ENCODE peak calls at places on chromosomes 3 and 15, in eight cellular contexts. I is endothelial cell of umbilical vein, V is Peyer's patch, J is IMR-90, M is cardiac muscle cell, W is lower lobe of right lung, G is GM06990, P is breast epithelium. B is an unnamed sample.

GRCh38 chr3:60514866-60515265 is 736.4 kb downstream of the FHIT start:
- DNase-seq in I (no peak), V (no peak), J (no peak), M (no peak), W (no peak), G (no peak), P (no peak), B (no peak)

GRCh38 chr15:65857718-65858402 is 11.4 kb upstream of the RAB11A start:
- DNase-seq in I (no peak), V (no peak), J (no peak), M (no peak), W (no peak), G (no peak), P (no peak), B (no peak)

GRCh38 chr3:76570436-76571057 is 469.4 kb upstream of the ROBO2 start:
- DNase-seq in I (no peak), V (no peak), J (peak), M (peak), W (no peak), G (no peak), P (no peak), B (no peak)

GRCh38 chr15:65028921-65029735 is at the start of gene MTFMT:
- DNase-seq in I (peak), V (peak), J (peak), M (peak), W (peak), G (peak), P (peak), B (peak)

GRCh38 chr15:62665449-62665848 is 377.1 kb upstream of the TPM1 start:
- DNase-seq in I (peak), V (no peak), J (peak), M (peak), W (no peak), G (no peak), P (no peak), B (no peak)

GRCh38 chr3:13110678-13111116 is 37.5 kb upstream of the IQSEC1 start:
- DNase-seq in I (no peak), V (peak), J (no peak), M (no peak), W (peak), G (peak), P (peak), B (peak)

GRCh38 chr3:40187945-40188344 is 121.6 kb upstream of the EIF1B start:
- DNase-seq in I (no peak), V (no peak), J (no peak), M (no peak), W (no peak), G (no peak), P (no peak), B (no peak)

GRCh38 chr3:172094621-172095557 is 55.5 kb downstream of the FNDC3B start:
- DNase-seq in I (peak), V (no peak), J (peak), M (peak), W (no peak), G (peak), P (no peak), B (no peak)

GRCh38 chr3:194137314-194138097 is 1.6 kb downstream of the HES1 start:
- DNase-seq in I (peak), V (peak), J (peak), M (peak), W (peak), G (peak), P (peak), B (peak)

GRCh38 chr3:50088725-50089602 is at the start of gene RBM5:
- DNase-seq in I (peak), V (peak), J (peak), M (peak), W (peak), G (peak), P (peak), B (peak)

GRCh38 chr3:129184396-129184656 is 630 bp upstream of the CNBP start:
- DNase-seq in I (no peak), V (no peak), J (no peak), M (peak), W (no peak), G (no peak), P (peak), B (no peak)

GRCh38 chr3:117547956-117548550 is 838.5 kb downstream of the TUSC7 start:
- DNase-seq in I (no peak), V (no peak), J (peak), M (peak), W (no peak), G (no peak), P (no peak), B (no peak)

GRCh38 chr15:34336947-34337556 is 529 bp downstream of the SLC12A6 start:
- DNase-seq in I (no peak), V (peak), J (no peak), M (no peak), W (no peak), G (no peak), P (no peak), B (peak)

GRCh38 chr3:21274000-21274671 is 476.9 kb downstream of the ZNF385D start:
- DNase-seq in I (peak), V (no peak), J (peak), M (peak), W (no peak), G (no peak), P (no peak), B (no peak)

GRCh38 chr15:22918056-22918455 is 62.1 kb downstream of the CYFIP1 start:
- DNase-seq in I (no peak), V (no peak), J (peak), M (no peak), W (no peak), G (no peak), P (no peak), B (peak)

GRCh38 chr3:189338366-189338765 is 166.6 kb downstream of the TPRG1 start:
- DNase-seq in I (no peak), V (no peak), J (no peak), M (no peak), W (no peak), G (no peak), P (peak), B (no peak)

GRCh38 chr15:31308185-31308639 is 18.4 kb upstream of the KLF13 start:
- DNase-seq in I (no peak), V (no peak), J (no peak), M (no peak), W (no peak), G (peak), P (no peak), B (no peak)

GRCh38 chr15:89439764-89440163 is 56.6 kb downstream of the RHCG start:
- DNase-seq in I (no peak), V (no peak), J (no peak), M (no peak), W (no peak), G (no peak), P (no peak), B (no peak)

GRCh38 chr15:66044837-66045236 is 175.5 kb downstream of the RAB11A start:
- DNase-seq in I (no peak), V (no peak), J (no peak), M (no peak), W (no peak), G (no peak), P (no peak), B (no peak)

GRCh38 chr3:79976466-79976865 is 208.7 kb upstream of the ROBO1 start:
- DNase-seq in I (peak), V (no peak), J (no peak), M (no peak), W (no peak), G (no peak), P (no peak), B (no peak)

GRCh38 chr15:91408476-91409076 is 308.5 kb downstream of the SV2B start:
- DNase-seq in I (no peak), V (no peak), J (peak), M (peak), W (no peak), G (no peak), P (no peak), B (no peak)

GRCh38 chr15:72118400-72118978 is at the start of gene SENP8:
- DNase-seq in I (no peak), V (no peak), J (no peak), M (no peak), W (no peak), G (no peak), P (no peak), B (no peak)

GRCh38 chr15:31489801-31490646 is 163.4 kb downstream of the KLF13 start:
- DNase-seq in I (peak), V (peak), J (peak), M (peak), W (no peak), G (peak), P (no peak), B (peak)

GRCh38 chr3:88167173-88167572 is 17.4 kb downstream of the C3orf38 start:
- DNase-seq in I (no peak), V (no peak), J (peak), M (no peak), W (no peak), G (no peak), P (no peak), B (no peak)

GRCh38 chr15:37289109-37289765 is 188.9 kb upstream of the MEIS2 start:
- DNase-seq in I (no peak), V (no peak), J (peak), M (peak), W (no peak), G (no peak), P (no peak), B (no peak)

GRCh38 chr15:92101706-92102434 is 248.4 kb downstream of the SLCO3A1 start:
- DNase-seq in I (no peak), V (no peak), J (no peak), M (no peak), W (no peak), G (no peak), P (no peak), B (no peak)

GRCh38 chr3:56801151-56801596 is 575 bp downstream of the ARHGEF3 start:
- DNase-seq in I (peak), V (peak), J (no peak), M (no peak), W (no peak), G (no peak), P (no peak), B (peak)

DNA sequence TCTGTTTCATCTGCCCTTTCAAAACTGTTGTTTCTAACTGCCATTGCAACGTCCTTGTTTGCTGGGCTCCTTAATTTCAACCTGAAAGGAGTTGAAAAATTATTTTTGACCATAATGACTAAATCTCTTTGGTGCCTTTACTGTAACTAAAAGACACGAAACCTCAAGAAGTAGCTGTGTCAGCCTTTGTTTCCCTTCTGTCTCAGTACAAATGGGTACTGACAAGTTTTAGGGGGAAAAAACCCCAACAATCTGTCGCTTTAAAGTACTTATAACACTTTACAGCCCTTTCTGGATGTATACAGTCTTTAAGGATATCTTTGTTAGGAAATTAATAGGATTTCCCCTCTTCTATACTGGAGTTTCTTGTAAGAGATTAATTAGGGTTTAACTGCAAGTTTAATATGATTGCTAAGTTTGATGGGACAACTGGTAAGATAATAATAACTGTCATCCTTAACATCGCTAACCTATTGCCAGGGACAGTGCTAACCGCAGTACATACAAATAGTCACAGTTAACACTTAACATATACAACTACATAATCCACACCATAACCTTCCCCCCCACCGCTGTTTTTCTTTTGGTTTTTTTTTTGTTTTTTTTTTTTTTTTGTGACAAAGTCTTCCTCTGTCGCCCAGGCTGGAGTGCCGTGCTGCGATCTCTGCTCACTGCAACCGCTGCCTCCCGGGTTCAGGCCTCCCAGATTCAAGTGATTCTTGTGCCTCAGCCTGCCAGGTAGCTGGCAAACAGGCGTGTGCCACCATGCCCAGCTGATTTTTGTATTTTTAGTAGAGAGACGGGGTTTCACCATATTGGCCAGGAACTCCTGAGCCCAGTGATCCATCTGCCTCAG is 1.7 kb downstream of the GXYLT2 start:
- DNase-seq in I (no peak), V (no peak), J (no peak), M (no peak), W (no peak), G (no peak), P (no peak), B (no peak)
- H3K4me3 ChIP-seq in I (no peak), V (no peak), J (peak), M (peak), W (peak), G (no peak), P (peak), B (no peak)

GRCh38 chr3:138775254-138775595 is 59.5 kb downstream of the PIK3CB start:
- DNase-seq in I (no peak), V (no peak), J (no peak), M (peak), W (no peak), G (no peak), P (no peak), B (no peak)
- H3K4me3 ChIP-seq in I (no peak), V (no peak), J (no peak), M (no peak), W (no peak), G (no peak), P (no peak), B (no peak)

GRCh38 chr15:71097890-71098289 is 17.4 kb upstream of the THSD4 start:
- DNase-seq in I (no peak), V (no peak), J (no peak), M (no peak), W (no peak), G (no peak), P (no peak), B (no peak)

GRCh38 chr15:71093089-71094024 is 21.9 kb upstream of the THSD4 start:
- DNase-seq in I (no peak), V (no peak), J (peak), M (peak), W (no peak), G (no peak), P (peak), B (no peak)

GRCh38 chr15:71098920-71099319 is 16.4 kb upstream of the THSD4 start:
- DNase-seq in I (no peak), V (no peak), J (no peak), M (no peak), W (no peak), G (no peak), P (no peak), B (no peak)

GRCh38 chr15:71094137-71094536 is 21.1 kb upstream of the THSD4 start:
- DNase-seq in I (no peak), V (no peak), J (no peak), M (no peak), W (no peak), G (no peak), P (no peak), B (no peak)

GRCh38 chr15:71096676-71097075 is 18.6 kb upstream of the THSD4 start:
- DNase-seq in I (peak), V (no peak), J (peak), M (no peak), W (no peak), G (no peak), P (no peak), B (no peak)
- H3K4me3 ChIP-seq in I (no peak), V (no peak), J (no peak), M (no peak), W (no peak), G (no peak), P (peak), B (no peak)

DNA sequence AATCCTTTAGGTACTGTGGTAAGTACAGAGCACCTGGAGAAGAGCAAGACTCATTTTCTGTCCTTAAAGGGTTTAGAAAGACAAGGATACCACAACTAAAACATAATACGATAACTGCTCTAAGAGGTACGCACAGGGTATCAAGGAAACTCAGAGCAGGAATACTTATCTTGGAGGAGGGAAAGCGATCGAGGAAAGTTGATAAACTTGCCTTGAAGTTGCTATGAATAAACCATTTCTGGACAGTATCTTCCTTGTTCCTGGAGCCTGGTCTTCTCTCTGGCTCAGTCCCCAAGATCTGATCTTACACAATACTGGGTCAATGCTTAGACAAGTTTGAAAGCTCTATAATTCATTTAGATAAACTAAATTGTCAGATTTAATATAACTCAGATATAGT is 17.6 kb upstream of the GATM start:
- DNase-seq in I (no peak), V (no peak), J (no peak), M (no peak), W (no peak), G (no peak), P (no peak), B (no peak)
- H3K4me3 ChIP-seq in I (no peak), V (no peak), J (no peak), M (no peak), W (no peak), G (no peak), P (no peak), B (no peak)

GRCh38 chr3:131912255-131912654 is 122.6 kb downstream of the CPNE4 start:
- DNase-seq in I (no peak), V (no peak), J (no peak), M (no peak), W (no peak), G (no peak), P (no peak), B (no peak)

GRCh38 chr3:131917006-131917405 is 117.8 kb downstream of the CPNE4 start:
- DNase-seq in I (no peak), V (no peak), J (no peak), M (no peak), W (no peak), G (no peak), P (no peak), B (no peak)

DNA sequence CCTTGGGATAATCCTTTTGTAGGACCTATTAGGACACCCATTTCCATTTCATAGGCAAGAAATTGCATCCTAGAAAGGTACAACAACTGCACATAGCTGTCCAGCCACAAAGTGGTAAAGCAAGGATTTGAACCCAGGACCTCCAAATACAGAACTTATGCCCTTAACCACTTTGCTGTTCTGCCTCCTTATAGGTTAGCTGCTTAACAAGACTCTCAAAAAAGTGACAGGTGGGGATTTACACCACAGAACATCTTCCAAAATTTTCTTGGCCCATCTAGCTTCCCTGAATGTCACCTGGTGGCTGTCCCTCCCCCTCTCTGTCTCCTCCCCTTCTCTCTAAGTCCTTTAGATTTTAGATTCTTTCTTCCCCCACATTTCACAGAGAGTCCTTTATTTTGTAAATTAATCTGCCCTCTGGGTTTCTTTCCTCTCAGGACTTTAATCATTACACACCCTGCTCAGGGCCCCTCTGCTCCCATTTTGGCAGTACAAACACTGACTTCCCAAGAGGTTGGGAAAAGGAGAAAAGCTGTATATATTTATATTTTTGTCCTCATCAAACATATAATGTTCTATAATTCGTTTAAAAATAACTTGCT is 120.6 kb downstream of the CPNE4 start:
- DNase-seq in I (no peak), V (no peak), J (no peak), M (no peak), W (no peak), G (no peak), P (no peak), B (no peak)
- H3K4me3 ChIP-seq in I (no peak), V (no peak), J (no peak), M (no peak), W (no peak), G (no peak), P (no peak), B (no peak)

GRCh38 chr3:181838940-181839914 is 127.5 kb downstream of the SOX2 start:
- DNase-seq in I (no peak), V (no peak), J (no peak), M (no peak), W (no peak), G (peak), P (no peak), B (no peak)
- H3K4me3 ChIP-seq in I (no peak), V (no peak), J (no peak), M (no peak), W (peak), G (peak), P (no peak), B (no peak)